ENCODE peak calls at places on chromosome 6, in nine cellular contexts. C is esophagus squamous epithelium, M is pancreas, P is psoas muscle, L is GM12865, H is heart left ventricle, I is heart right ventricle, K is GM23248, U is lower lobe of right lung. V is an unnamed sample.
A peak's percentile ranks its signal among the peaks of the same experiment; 100 is the strongest.

GRCh38 chr6:89547286-89547685 is 91.3 kb downstream of the LYRM2 start:
- DNase-seq in K (no peak), I (no peak), U (no peak), C (no peak), P (no peak), L (no peak), H (no peak), M (no peak), V (no peak)

GRCh38 chr6:166720859-166721258 is 93.8 kb upstream of the RPS6KA2 start:
- DNase-seq in M (no peak), I (no peak), L (no peak), H (no peak), P (no peak), C (no peak), K (no peak), U (no peak), V (no peak)

GRCh38 chr6:90247262-90247661 is 49.4 kb downstream of the BACH2 start:
- DNase-seq in C (no peak), P (no peak), M (no peak), H (no peak), L (no peak), I (no peak), U (no peak), K (no peak), V (no peak)

GRCh38 chr6:122789078-122789861 is at the start of gene SMPDL3A:
- DNase-seq in P (peak; percentile 78), H (peak; percentile 85), M (peak; percentile 82), C (no peak), K (peak; percentile 84), U (peak; percentile 83), L (peak; percentile 28), I (peak; percentile 72), V (peak; percentile 46)

GRCh38 chr6:137754366-137754765 is 112.7 kb upstream of the TNFAIP3 start:
- DNase-seq in I (no peak), P (no peak), K (no peak), C (no peak), H (no peak), U (no peak), L (peak; percentile 46), M (no peak), V (no peak)

GRCh38 chr6:39834278-39834677 is 42.1 kb downstream of the DAAM2 start:
- DNase-seq in U (no peak), I (no peak), M (no peak), C (no peak), P (no peak), K (no peak), H (no peak), L (no peak), V (no peak)

GRCh38 chr6:11783524-11784064 is 5.0 kb upstream of the ADTRP start:
- DNase-seq in I (no peak), K (no peak), H (no peak), C (no peak), P (no peak), L (no peak), M (no peak), U (no peak), V (no peak)

GRCh38 chr6:56904068-56904467 is 50.8 kb upstream of the BEND6 start:
- DNase-seq in I (no peak), L (no peak), M (no peak), K (no peak), C (no peak), P (no peak), H (no peak), U (no peak), V (no peak)

GRCh38 chr6:34465551-34466241 is at the start of gene PACSIN1:
- DNase-seq in P (no peak), C (no peak), M (no peak), I (peak; percentile 20), U (no peak), L (no peak), K (peak; percentile 27), H (no peak), V (no peak)

GRCh38 chr6:29082457-29082856 is 4.7 kb downstream of the OR2B3 start:
- DNase-seq in K (no peak), U (no peak), L (no peak), P (peak; percentile 7), M (no peak), H (no peak), I (no peak), C (no peak), V (no peak)

GRCh38 chr6:28771401-28772267 is 152.2 kb downstream of the TRIM27 start:
- DNase-seq in P (no peak), I (no peak), K (no peak), H (no peak), L (no peak), M (no peak), C (no peak), U (no peak), V (no peak)

GRCh38 chr6:113352029-113352801 is 504.9 kb upstream of the MARCKS start:
- DNase-seq in M (peak; percentile 20), H (no peak), K (peak; percentile 85), U (no peak), L (no peak), P (no peak), I (no peak), C (no peak), V (no peak)

GRCh38 chr6:101818056-101818455 is 424.5 kb downstream of the GRIK2 start:
- DNase-seq in H (no peak), P (no peak), K (no peak), L (no peak), U (no peak), I (no peak), M (no peak), C (no peak), V (no peak)
- H3K4me3 ChIP-seq in H (no peak overlapping the region), P (no peak overlapping the region), K (no peak overlapping the region), L (no peak overlapping the region), U (no peak overlapping the region), I (no peak overlapping the region), M (no peak overlapping the region), C (no peak overlapping the region), V (no peak overlapping the region)

GRCh38 chr6:144350176-144350575 is 65.0 kb downstream of the UTRN start:
- DNase-seq in U (no peak), K (no peak), M (no peak), L (peak; percentile 38), P (no peak), H (no peak), C (no peak), I (no peak), V (no peak)
- H3K4me3 ChIP-seq in U (peak overlapping the region; percentile 15), K (peak overlapping the region; percentile 10), M (no peak overlapping the region), L (peak overlapping the region; percentile 54), P (no peak overlapping the region), H (no peak overlapping the region), C (no peak overlapping the region), I (no peak overlapping the region), V (no peak overlapping the region)

GRCh38 chr6:64013061-64013410 is 377.4 kb downstream of the PHF3 start:
- DNase-seq in K (no peak), P (no peak), I (no peak), H (no peak), U (no peak), L (no peak), M (no peak), C (no peak), V (no peak)

GRCh38 chr6:64012351-64013060 is 376.9 kb downstream of the PHF3 start:
- DNase-seq in I (no peak), P (no peak), U (no peak), L (peak; percentile 32), M (no peak), C (no peak), H (no peak), K (peak; percentile 45), V (peak; percentile 7)

GRCh38 chr6:64010646-64011045 is 375.0 kb downstream of the PHF3 start:
- DNase-seq in U (no peak), P (no peak), M (no peak), K (no peak), H (no peak), L (no peak), I (no peak), C (no peak), V (no peak)

GRCh38 chr6:64006246-64006645 is 370.6 kb downstream of the PHF3 start:
- DNase-seq in K (no peak), U (no peak), L (no peak), C (no peak), P (no peak), M (no peak), H (no peak), I (no peak), V (no peak)

DNA sequence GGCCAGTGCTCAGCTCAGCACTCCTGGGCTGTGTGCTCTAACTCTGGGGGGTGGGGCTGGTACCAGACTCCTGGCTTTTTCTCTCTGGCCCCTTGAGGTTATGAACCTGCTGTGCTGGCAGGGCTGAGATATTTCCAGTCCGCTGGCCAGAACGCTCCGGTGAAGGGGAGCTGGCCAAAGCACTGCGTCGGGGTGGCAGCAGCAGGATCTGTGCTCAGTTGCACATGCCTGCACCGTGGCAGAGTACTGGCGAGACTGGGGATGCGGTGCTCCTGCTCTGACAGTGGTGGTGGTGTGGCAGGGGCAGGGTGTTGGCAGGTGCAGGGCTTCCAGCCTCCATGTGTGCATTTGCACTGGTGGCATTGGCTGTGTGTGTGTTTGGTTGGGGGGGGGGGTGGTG is 374.4 kb downstream of the PHF3 start:
- DNase-seq in H (no peak), C (no peak), I (peak; percentile 14), M (no peak), P (no peak), L (no peak), U (no peak), K (no peak), V (no peak)
- H3K4me3 ChIP-seq in H (no peak overlapping the region), C (no peak overlapping the region), I (no peak overlapping the region), M (no peak overlapping the region), P (no peak overlapping the region), L (no peak overlapping the region), U (no peak overlapping the region), K (no peak overlapping the region), V (no peak overlapping the region)

GRCh38 chr6:120260713-120261112 is 911.2 kb upstream of the MAN1A1 start:
- DNase-seq in L (no peak), P (no peak), C (no peak), M (no peak), K (no peak), I (no peak), H (no peak), U (no peak), V (no peak)

DNA sequence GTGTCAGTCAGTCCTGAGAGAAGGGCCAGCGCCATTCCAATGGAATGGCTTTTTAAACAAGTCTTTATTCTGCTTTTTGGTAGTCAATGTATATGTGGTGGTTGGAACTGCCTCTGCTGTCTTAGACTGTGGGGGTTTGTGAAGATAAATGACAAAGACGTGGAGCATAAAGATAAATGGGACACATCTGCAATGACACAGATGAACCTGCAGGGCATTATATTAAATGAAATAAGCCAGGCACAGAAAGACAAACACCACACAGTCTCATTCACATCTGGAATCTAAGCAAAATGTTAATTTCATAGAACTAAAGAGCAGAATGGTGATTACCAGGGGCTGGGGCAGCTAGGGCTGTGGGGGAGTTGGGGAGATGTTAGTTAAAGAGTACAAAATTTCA is 912.8 kb upstream of the MAN1A1 start:
- DNase-seq in H (no peak), U (no peak), P (no peak), K (no peak), L (no peak), C (no peak), I (no peak), M (no peak), V (no peak)
- H3K4me3 ChIP-seq in H (no peak overlapping the region), U (no peak overlapping the region), P (no peak overlapping the region), K (no peak overlapping the region), L (no peak overlapping the region), C (no peak overlapping the region), I (no peak overlapping the region), M (no peak overlapping the region), V (no peak overlapping the region)